ENCODE peak calls at places on chromosome 15, in ten cellular contexts. One of them, this sample, is unnamed.

GRCh38 chr15:85615930-85616329 is 178.8 kb downstream of the KLHL25 start:
- DNase-seq in C1 segment of cervical spinal cord: no peak
- DNase-seq in NCI-H1105 treated with DMSO at 0.1 percent for 48 hours: no peak
- DNase-seq in NCI-H748 treated with DMSO at 0.1 percent for 48 hours: no peak
- DNase-seq in OCI-M1: peak
- DNase-seq in adrenal gland: peak
- DNase-seq in left cardiac atrium: no peak
- DNase-seq in ureter: no peak
- DNase-seq in cerebellar cortex: peak
- DNase-seq in psoas muscle: no peak
- DNase-seq in this sample: peak

GRCh38 chr15:60704129-60704528 is 225.2 kb upstream of the ICE2 start:
- DNase-seq in C1 segment of cervical spinal cord: no peak
- DNase-seq in NCI-H1105 treated with DMSO at 0.1 percent for 48 hours: no peak
- DNase-seq in NCI-H748 treated with DMSO at 0.1 percent for 48 hours: no peak
- DNase-seq in OCI-M1: no peak
- DNase-seq in adrenal gland: no peak
- DNase-seq in left cardiac atrium: no peak
- DNase-seq in ureter: no peak
- DNase-seq in cerebellar cortex: no peak
- DNase-seq in psoas muscle: no peak
- DNase-seq in this sample: no peak

GRCh38 chr15:74540135-74540760 is 772 bp upstream of the ARID3B start:
- DNase-seq in C1 segment of cervical spinal cord: no peak
- DNase-seq in NCI-H1105 treated with DMSO at 0.1 percent for 48 hours: no peak
- DNase-seq in NCI-H748 treated with DMSO at 0.1 percent for 48 hours: no peak
- DNase-seq in OCI-M1: no peak
- DNase-seq in adrenal gland: no peak
- DNase-seq in left cardiac atrium: no peak
- DNase-seq in ureter: no peak
- DNase-seq in cerebellar cortex: no peak
- DNase-seq in psoas muscle: no peak
- DNase-seq in this sample: no peak

GRCh38 chr15:42344763-42345162 is 14.5 kb upstream of the CAPN3 start:
- DNase-seq in C1 segment of cervical spinal cord: no peak
- DNase-seq in NCI-H1105 treated with DMSO at 0.1 percent for 48 hours: no peak
- DNase-seq in NCI-H748 treated with DMSO at 0.1 percent for 48 hours: no peak
- DNase-seq in OCI-M1: no peak
- DNase-seq in adrenal gland: no peak
- DNase-seq in left cardiac atrium: no peak
- DNase-seq in ureter: no peak
- DNase-seq in cerebellar cortex: no peak
- DNase-seq in psoas muscle: no peak
- DNase-seq in this sample: no peak

GRCh38 chr15:88810449-88810848 is 7.2 kb downstream of the ACAN start:
- DNase-seq in C1 segment of cervical spinal cord: no peak
- DNase-seq in NCI-H1105 treated with DMSO at 0.1 percent for 48 hours: no peak
- DNase-seq in NCI-H748 treated with DMSO at 0.1 percent for 48 hours: no peak
- DNase-seq in OCI-M1: no peak
- DNase-seq in adrenal gland: no peak
- DNase-seq in left cardiac atrium: no peak
- DNase-seq in ureter: no peak
- DNase-seq in cerebellar cortex: no peak
- DNase-seq in psoas muscle: no peak
- DNase-seq in this sample: no peak

GRCh38 chr15:77440378-77440999 is 19.8 kb downstream of the HMG20A start:
- DNase-seq in C1 segment of cervical spinal cord: no peak
- DNase-seq in NCI-H1105 treated with DMSO at 0.1 percent for 48 hours: no peak
- DNase-seq in NCI-H748 treated with DMSO at 0.1 percent for 48 hours: no peak
- DNase-seq in OCI-M1: no peak
- DNase-seq in adrenal gland: no peak
- DNase-seq in left cardiac atrium: no peak
- DNase-seq in ureter: no peak
- DNase-seq in cerebellar cortex: no peak
- DNase-seq in psoas muscle: no peak
- DNase-seq in this sample: no peak

GRCh38 chr15:40892449-40893012 is 1.7 kb upstream of the VPS18 start:
- DNase-seq in C1 segment of cervical spinal cord: no peak
- DNase-seq in NCI-H1105 treated with DMSO at 0.1 percent for 48 hours: no peak
- DNase-seq in NCI-H748 treated with DMSO at 0.1 percent for 48 hours: no peak
- DNase-seq in OCI-M1: no peak
- DNase-seq in adrenal gland: no peak
- DNase-seq in left cardiac atrium: no peak
- DNase-seq in ureter: no peak
- DNase-seq in cerebellar cortex: no peak
- DNase-seq in psoas muscle: no peak
- DNase-seq in this sample: no peak

GRCh38 chr15:70196314-70197291 is 98.9 kb upstream of the TLE3 start:
- DNase-seq in C1 segment of cervical spinal cord: no peak
- DNase-seq in NCI-H1105 treated with DMSO at 0.1 percent for 48 hours: peak
- DNase-seq in NCI-H748 treated with DMSO at 0.1 percent for 48 hours: peak
- DNase-seq in OCI-M1: peak
- DNase-seq in adrenal gland: no peak
- DNase-seq in left cardiac atrium: peak
- DNase-seq in ureter: peak
- DNase-seq in cerebellar cortex: no peak
- DNase-seq in psoas muscle: peak
- DNase-seq in this sample: peak

GRCh38 chr15:56028430-56028829 is 35.0 kb upstream of the NEDD4 start:
- DNase-seq in C1 segment of cervical spinal cord: no peak
- DNase-seq in NCI-H1105 treated with DMSO at 0.1 percent for 48 hours: no peak
- DNase-seq in NCI-H748 treated with DMSO at 0.1 percent for 48 hours: no peak
- DNase-seq in OCI-M1: no peak
- DNase-seq in adrenal gland: no peak
- DNase-seq in left cardiac atrium: no peak
- DNase-seq in ureter: no peak
- DNase-seq in cerebellar cortex: no peak
- DNase-seq in psoas muscle: no peak
- DNase-seq in this sample: no peak

GRCh38 chr15:52136471-52136993 is 24.0 kb upstream of the BCL2L10 start:
- DNase-seq in C1 segment of cervical spinal cord: no peak
- DNase-seq in NCI-H1105 treated with DMSO at 0.1 percent for 48 hours: no peak
- DNase-seq in NCI-H748 treated with DMSO at 0.1 percent for 48 hours: no peak
- DNase-seq in OCI-M1: no peak
- DNase-seq in adrenal gland: no peak
- DNase-seq in left cardiac atrium: no peak
- DNase-seq in ureter: no peak
- DNase-seq in cerebellar cortex: peak
- DNase-seq in psoas muscle: no peak
- DNase-seq in this sample: no peak

GRCh38 chr15:42984534-42985034 is 64.0 kb upstream of the TTBK2 start:
- DNase-seq in C1 segment of cervical spinal cord: no peak
- DNase-seq in NCI-H1105 treated with DMSO at 0.1 percent for 48 hours: no peak
- DNase-seq in NCI-H748 treated with DMSO at 0.1 percent for 48 hours: no peak
- DNase-seq in OCI-M1: no peak
- DNase-seq in adrenal gland: no peak
- DNase-seq in left cardiac atrium: no peak
- DNase-seq in ureter: no peak
- DNase-seq in cerebellar cortex: no peak
- DNase-seq in psoas muscle: no peak
- DNase-seq in this sample: no peak

GRCh38 chr15:74723754-74724334 is 1.5 kb downstream of the CYP1A1 start:
- DNase-seq in C1 segment of cervical spinal cord: peak
- DNase-seq in NCI-H1105 treated with DMSO at 0.1 percent for 48 hours: peak
- DNase-seq in NCI-H748 treated with DMSO at 0.1 percent for 48 hours: no peak
- DNase-seq in OCI-M1: peak
- DNase-seq in adrenal gland: no peak
- DNase-seq in left cardiac atrium: no peak
- DNase-seq in ureter: no peak
- DNase-seq in cerebellar cortex: peak
- DNase-seq in psoas muscle: no peak
- DNase-seq in this sample: no peak

GRCh38 chr15:100602822-100603393 is 519 bp downstream of the ASB7 start:
- DNase-seq in C1 segment of cervical spinal cord: no peak
- DNase-seq in NCI-H1105 treated with DMSO at 0.1 percent for 48 hours: no peak
- DNase-seq in NCI-H748 treated with DMSO at 0.1 percent for 48 hours: no peak
- DNase-seq in OCI-M1: peak
- DNase-seq in adrenal gland: no peak
- DNase-seq in left cardiac atrium: no peak
- DNase-seq in ureter: peak
- DNase-seq in cerebellar cortex: peak
- DNase-seq in psoas muscle: no peak
- DNase-seq in this sample: peak

GRCh38 chr15:79078003-79078402 is 12.6 kb downstream of the RASGRF1 start:
- DNase-seq in C1 segment of cervical spinal cord: no peak
- DNase-seq in NCI-H1105 treated with DMSO at 0.1 percent for 48 hours: no peak
- DNase-seq in NCI-H748 treated with DMSO at 0.1 percent for 48 hours: no peak
- DNase-seq in OCI-M1: no peak
- DNase-seq in adrenal gland: no peak
- DNase-seq in left cardiac atrium: no peak
- DNase-seq in ureter: no peak
- DNase-seq in cerebellar cortex: no peak
- DNase-seq in psoas muscle: no peak
- DNase-seq in this sample: no peak

GRCh38 chr15:93126496-93127083 is 37.6 kb upstream of the RGMA start:
- DNase-seq in C1 segment of cervical spinal cord: no peak
- DNase-seq in NCI-H1105 treated with DMSO at 0.1 percent for 48 hours: no peak
- DNase-seq in NCI-H748 treated with DMSO at 0.1 percent for 48 hours: no peak
- DNase-seq in OCI-M1: no peak
- DNase-seq in adrenal gland: no peak
- DNase-seq in left cardiac atrium: peak
- DNase-seq in ureter: no peak
- DNase-seq in cerebellar cortex: no peak
- DNase-seq in psoas muscle: peak
- DNase-seq in this sample: no peak

GRCh38 chr15:55197719-55198118 is 978 bp upstream of the RSL24D1 start:
- DNase-seq in C1 segment of cervical spinal cord: no peak
- DNase-seq in NCI-H1105 treated with DMSO at 0.1 percent for 48 hours: no peak
- DNase-seq in NCI-H748 treated with DMSO at 0.1 percent for 48 hours: no peak
- DNase-seq in OCI-M1: no peak
- DNase-seq in adrenal gland: no peak
- DNase-seq in left cardiac atrium: no peak
- DNase-seq in ureter: no peak
- DNase-seq in cerebellar cortex: no peak
- DNase-seq in psoas muscle: no peak
- DNase-seq in this sample: no peak

GRCh38 chr15:66835558-66835878 is 133.5 kb downstream of the SMAD6 start:
- DNase-seq in C1 segment of cervical spinal cord: no peak
- DNase-seq in NCI-H1105 treated with DMSO at 0.1 percent for 48 hours: no peak
- DNase-seq in NCI-H748 treated with DMSO at 0.1 percent for 48 hours: no peak
- DNase-seq in OCI-M1: no peak
- DNase-seq in adrenal gland: no peak
- DNase-seq in left cardiac atrium: no peak
- DNase-seq in ureter: no peak
- DNase-seq in cerebellar cortex: peak
- DNase-seq in psoas muscle: no peak
- DNase-seq in this sample: no peak

GRCh38 chr15:85543741-85544155 is 163.3 kb downstream of the AKAP13 start:
- DNase-seq in C1 segment of cervical spinal cord: no peak
- DNase-seq in NCI-H1105 treated with DMSO at 0.1 percent for 48 hours: peak
- DNase-seq in NCI-H748 treated with DMSO at 0.1 percent for 48 hours: peak
- DNase-seq in OCI-M1: peak
- DNase-seq in adrenal gland: peak
- DNase-seq in left cardiac atrium: peak
- DNase-seq in ureter: peak
- DNase-seq in cerebellar cortex: no peak
- DNase-seq in psoas muscle: peak
- DNase-seq in this sample: peak

GRCh38 chr15:70202756-70203155 is 105.0 kb upstream of the TLE3 start:
- DNase-seq in C1 segment of cervical spinal cord: no peak
- DNase-seq in NCI-H1105 treated with DMSO at 0.1 percent for 48 hours: no peak
- DNase-seq in NCI-H748 treated with DMSO at 0.1 percent for 48 hours: no peak
- DNase-seq in OCI-M1: no peak
- DNase-seq in adrenal gland: no peak
- DNase-seq in left cardiac atrium: no peak
- DNase-seq in ureter: no peak
- DNase-seq in cerebellar cortex: no peak
- DNase-seq in psoas muscle: no peak
- DNase-seq in this sample: no peak

GRCh38 chr15:88232771-88233170 is 23.8 kb downstream of the NTRK3 start:
- DNase-seq in C1 segment of cervical spinal cord: no peak
- DNase-seq in NCI-H1105 treated with DMSO at 0.1 percent for 48 hours: no peak
- DNase-seq in NCI-H748 treated with DMSO at 0.1 percent for 48 hours: no peak
- DNase-seq in OCI-M1: no peak
- DNase-seq in adrenal gland: no peak
- DNase-seq in left cardiac atrium: no peak
- DNase-seq in ureter: no peak
- DNase-seq in cerebellar cortex: no peak
- DNase-seq in psoas muscle: no peak
- DNase-seq in this sample: no peak

GRCh38 chr15:71137138-71137518 is 21.9 kb downstream of the THSD4 start:
- DNase-seq in C1 segment of cervical spinal cord: no peak
- DNase-seq in NCI-H1105 treated with DMSO at 0.1 percent for 48 hours: no peak
- DNase-seq in NCI-H748 treated with DMSO at 0.1 percent for 48 hours: no peak
- DNase-seq in OCI-M1: no peak
- DNase-seq in adrenal gland: no peak
- DNase-seq in left cardiac atrium: peak
- DNase-seq in ureter: no peak
- DNase-seq in cerebellar cortex: no peak
- DNase-seq in psoas muscle: no peak
- DNase-seq in this sample: no peak

GRCh38 chr15:46091860-46092450 is 457.1 kb downstream of the SQOR start:
- DNase-seq in C1 segment of cervical spinal cord: peak
- DNase-seq in NCI-H1105 treated with DMSO at 0.1 percent for 48 hours: peak
- DNase-seq in NCI-H748 treated with DMSO at 0.1 percent for 48 hours: peak
- DNase-seq in OCI-M1: peak
- DNase-seq in adrenal gland: peak
- DNase-seq in left cardiac atrium: no peak
- DNase-seq in ureter: no peak
- DNase-seq in cerebellar cortex: peak
- DNase-seq in psoas muscle: no peak
- DNase-seq in this sample: no peak

GRCh38 chr15:29724026-29724425 is 98.2 kb downstream of the TJP1 start:
- DNase-seq in C1 segment of cervical spinal cord: no peak
- DNase-seq in NCI-H1105 treated with DMSO at 0.1 percent for 48 hours: no peak
- DNase-seq in NCI-H748 treated with DMSO at 0.1 percent for 48 hours: no peak
- DNase-seq in OCI-M1: no peak
- DNase-seq in adrenal gland: no peak
- DNase-seq in left cardiac atrium: no peak
- DNase-seq in ureter: no peak
- DNase-seq in cerebellar cortex: no peak
- DNase-seq in psoas muscle: no peak
- DNase-seq in this sample: no peak

GRCh38 chr15:91604122-91604521 is 249.4 kb upstream of the SLCO3A1 start:
- DNase-seq in C1 segment of cervical spinal cord: no peak
- DNase-seq in NCI-H1105 treated with DMSO at 0.1 percent for 48 hours: no peak
- DNase-seq in NCI-H748 treated with DMSO at 0.1 percent for 48 hours: no peak
- DNase-seq in OCI-M1: no peak
- DNase-seq in adrenal gland: no peak
- DNase-seq in left cardiac atrium: no peak
- DNase-seq in ureter: no peak
- DNase-seq in cerebellar cortex: no peak
- DNase-seq in psoas muscle: no peak
- DNase-seq in this sample: no peak

GRCh38 chr15:100768501-100768931 is 111.1 kb upstream of the ALDH1A3 start:
- DNase-seq in C1 segment of cervical spinal cord: no peak
- DNase-seq in NCI-H1105 treated with DMSO at 0.1 percent for 48 hours: no peak
- DNase-seq in NCI-H748 treated with DMSO at 0.1 percent for 48 hours: no peak
- DNase-seq in OCI-M1: no peak
- DNase-seq in adrenal gland: no peak
- DNase-seq in left cardiac atrium: no peak
- DNase-seq in ureter: no peak
- DNase-seq in cerebellar cortex: no peak
- DNase-seq in psoas muscle: no peak
- DNase-seq in this sample: no peak

GRCh38 chr15:37015025-37015424 is 85.3 kb downstream of the MEIS2 start:
- DNase-seq in C1 segment of cervical spinal cord: no peak
- DNase-seq in NCI-H1105 treated with DMSO at 0.1 percent for 48 hours: peak
- DNase-seq in NCI-H748 treated with DMSO at 0.1 percent for 48 hours: no peak
- DNase-seq in OCI-M1: no peak
- DNase-seq in adrenal gland: peak
- DNase-seq in left cardiac atrium: peak
- DNase-seq in ureter: no peak
- DNase-seq in cerebellar cortex: no peak
- DNase-seq in psoas muscle: no peak
- DNase-seq in this sample: no peak

GRCh38 chr15:101089579-101090459 is 162.0 kb downstream of the CHSY1 start:
- DNase-seq in C1 segment of cervical spinal cord: no peak
- DNase-seq in NCI-H1105 treated with DMSO at 0.1 percent for 48 hours: no peak
- DNase-seq in NCI-H748 treated with DMSO at 0.1 percent for 48 hours: no peak
- DNase-seq in OCI-M1: no peak
- DNase-seq in adrenal gland: no peak
- DNase-seq in left cardiac atrium: no peak
- DNase-seq in ureter: no peak
- DNase-seq in cerebellar cortex: no peak
- DNase-seq in psoas muscle: no peak
- DNase-seq in this sample: no peak

GRCh38 chr15:58393196-58393790 is 38.5 kb upstream of the LIPC start:
- DNase-seq in C1 segment of cervical spinal cord: no peak
- DNase-seq in NCI-H1105 treated with DMSO at 0.1 percent for 48 hours: peak
- DNase-seq in NCI-H748 treated with DMSO at 0.1 percent for 48 hours: no peak
- DNase-seq in OCI-M1: no peak
- DNase-seq in adrenal gland: no peak
- DNase-seq in left cardiac atrium: no peak
- DNase-seq in ureter: peak
- DNase-seq in cerebellar cortex: no peak
- DNase-seq in psoas muscle: no peak
- DNase-seq in this sample: no peak